ENCODE peak calls at places on chromosomes 5 and 9, in six cellular contexts. One of them, this sample, is unnamed.
A peak's percentile ranks its signal among the peaks of the same experiment; 100 is the strongest.

GRCh38 chr5:111854196-111854595 is 97.2 kb upstream of the NREP start:
- DNase-seq in left ventricle myocardium inferior: no peak
- DNase-seq in neural crest cell: no peak
- DNase-seq in RWPE1: no peak
- DNase-seq in choroid plexus epithelial cell: peak; percentile 14
- DNase-seq in dorsolateral prefrontal cortex: no peak
- DNase-seq in this sample: no peak

GRCh38 chr5:132008961-132009680 is 2.3 kb downstream of the ACSL6 start:
- DNase-seq in neural crest cell: no peak
- DNase-seq in RWPE1: peak; percentile 62
- DNase-seq in choroid plexus epithelial cell: no peak
- DNase-seq in dorsolateral prefrontal cortex: peak; percentile 38
- DNase-seq in left ventricle myocardium inferior: no peak
- DNase-seq in this sample: peak; percentile 31

GRCh38 chr9:72524820-72525539 is 3.6 kb downstream of the TMC1 start:
- DNase-seq in neural crest cell: no peak
- DNase-seq in left ventricle myocardium inferior: no peak
- DNase-seq in dorsolateral prefrontal cortex: no peak
- DNase-seq in choroid plexus epithelial cell: peak; percentile 95
- DNase-seq in RWPE1: peak; percentile 91
- DNase-seq in this sample: no peak

GRCh38 chr9:130266236-130267098 is 907 bp downstream of the HMCN2 start:
- DNase-seq in neural crest cell: no peak
- DNase-seq in RWPE1: no peak
- DNase-seq in left ventricle myocardium inferior: no peak
- DNase-seq in dorsolateral prefrontal cortex: no peak
- DNase-seq in choroid plexus epithelial cell: no peak
- DNase-seq in this sample: peak; percentile 28

GRCh38 chr5:159660401-159660800 is 255.9 kb upstream of the ADRA1B start:
- DNase-seq in choroid plexus epithelial cell: peak; percentile 12
- DNase-seq in RWPE1: peak; percentile 86
- DNase-seq in left ventricle myocardium inferior: no peak
- DNase-seq in neural crest cell: no peak
- DNase-seq in dorsolateral prefrontal cortex: no peak
- DNase-seq in this sample: no peak

GRCh38 chr9:3008091-3008490 is 164.2 kb upstream of the PUM3 start:
- DNase-seq in dorsolateral prefrontal cortex: no peak
- DNase-seq in RWPE1: no peak
- DNase-seq in choroid plexus epithelial cell: no peak
- DNase-seq in left ventricle myocardium inferior: no peak
- DNase-seq in neural crest cell: no peak
- DNase-seq in this sample: no peak

GRCh38 chr5:154977409-154977808 is 36.1 kb upstream of the KIF4B start:
- DNase-seq in choroid plexus epithelial cell: peak; percentile 46
- DNase-seq in dorsolateral prefrontal cortex: no peak
- DNase-seq in left ventricle myocardium inferior: no peak
- DNase-seq in RWPE1: no peak
- DNase-seq in neural crest cell: no peak
- DNase-seq in this sample: no peak

GRCh38 chr5:10485142-10485795 is 43.6 kb downstream of the ROPN1L start:
- DNase-seq in neural crest cell: no peak
- DNase-seq in dorsolateral prefrontal cortex: no peak
- DNase-seq in RWPE1: no peak
- DNase-seq in choroid plexus epithelial cell: peak; percentile 99
- DNase-seq in left ventricle myocardium inferior: peak; percentile 65
- DNase-seq in this sample: peak; percentile 77

GRCh38 chr9:38619556-38620447 is 594 bp downstream of the ANKRD18A start:
- DNase-seq in dorsolateral prefrontal cortex: no peak
- DNase-seq in choroid plexus epithelial cell: no peak
- DNase-seq in RWPE1: no peak
- DNase-seq in left ventricle myocardium inferior: no peak
- DNase-seq in neural crest cell: peak; percentile 8
- DNase-seq in this sample: peak; percentile 80

GRCh38 chr5:83913593-83913992 is 192.9 kb upstream of the HAPLN1 start:
- DNase-seq in left ventricle myocardium inferior: no peak
- DNase-seq in neural crest cell: no peak
- DNase-seq in RWPE1: no peak
- DNase-seq in dorsolateral prefrontal cortex: no peak
- DNase-seq in choroid plexus epithelial cell: peak; percentile 40
- DNase-seq in this sample: no peak

GRCh38 chr9:32603914-32604852 is 31.2 kb upstream of the NDUFB6 start:
- DNase-seq in left ventricle myocardium inferior: no peak
- DNase-seq in dorsolateral prefrontal cortex: no peak
- DNase-seq in neural crest cell: no peak
- DNase-seq in RWPE1: peak; percentile 93
- DNase-seq in choroid plexus epithelial cell: peak; percentile 28
- DNase-seq in this sample: no peak

GRCh38 chr9:2621678-2622360 is at the start of gene VLDLR:
- DNase-seq in left ventricle myocardium inferior: peak; percentile 68
- DNase-seq in choroid plexus epithelial cell: no peak
- DNase-seq in dorsolateral prefrontal cortex: peak; percentile 56
- DNase-seq in neural crest cell: peak; percentile 42
- DNase-seq in RWPE1: peak; percentile 13
- DNase-seq in this sample: peak; percentile 79

GRCh38 chr5:153352685-153353219 is 137.7 kb upstream of the GRIA1 start:
- DNase-seq in RWPE1: peak; percentile 89
- DNase-seq in choroid plexus epithelial cell: no peak
- DNase-seq in neural crest cell: no peak
- DNase-seq in left ventricle myocardium inferior: no peak
- DNase-seq in dorsolateral prefrontal cortex: no peak
- DNase-seq in this sample: no peak

GRCh38 chr9:112366591-112366990 is 13.3 kb upstream of the HSDL2 start:
- DNase-seq in neural crest cell: no peak
- DNase-seq in dorsolateral prefrontal cortex: no peak
- DNase-seq in left ventricle myocardium inferior: no peak
- DNase-seq in RWPE1: no peak
- DNase-seq in choroid plexus epithelial cell: no peak
- DNase-seq in this sample: no peak

GRCh38 chr5:3126639-3127038 is 375.2 kb upstream of the IRX2 start:
- DNase-seq in RWPE1: no peak
- DNase-seq in dorsolateral prefrontal cortex: no peak
- DNase-seq in left ventricle myocardium inferior: no peak
- DNase-seq in choroid plexus epithelial cell: no peak
- DNase-seq in neural crest cell: no peak
- DNase-seq in this sample: peak; percentile 64

GRCh38 chr9:96203867-96204412 is 98.0 kb downstream of the HSD17B3 start:
- DNase-seq in dorsolateral prefrontal cortex: peak; percentile 39
- DNase-seq in neural crest cell: no peak
- DNase-seq in RWPE1: no peak
- DNase-seq in choroid plexus epithelial cell: no peak
- DNase-seq in left ventricle myocardium inferior: peak; percentile 20
- DNase-seq in this sample: no peak

GRCh38 chr5:40605295-40605958 is 74.3 kb upstream of the PTGER4 start:
- DNase-seq in left ventricle myocardium inferior: no peak
- DNase-seq in choroid plexus epithelial cell: peak; percentile 70
- DNase-seq in dorsolateral prefrontal cortex: no peak
- DNase-seq in neural crest cell: no peak
- DNase-seq in RWPE1: no peak
- DNase-seq in this sample: no peak

GRCh38 chr9:114275246-114275994 is 47.5 kb upstream of the ORM1 start:
- DNase-seq in left ventricle myocardium inferior: peak; percentile 11
- DNase-seq in dorsolateral prefrontal cortex: no peak
- DNase-seq in choroid plexus epithelial cell: no peak
- DNase-seq in RWPE1: peak; percentile 48
- DNase-seq in neural crest cell: no peak
- DNase-seq in this sample: peak; percentile 24

GRCh38 chr9:116499986-116500871 is 186.9 kb upstream of the TRIM32 start:
- DNase-seq in left ventricle myocardium inferior: no peak
- DNase-seq in dorsolateral prefrontal cortex: no peak
- DNase-seq in RWPE1: peak; percentile 58
- DNase-seq in choroid plexus epithelial cell: peak; percentile 97
- DNase-seq in neural crest cell: no peak
- DNase-seq in this sample: no peak

GRCh38 chr5:138986186-138986775 is 111.1 kb upstream of the LRRTM2 start:
- DNase-seq in choroid plexus epithelial cell: no peak
- DNase-seq in neural crest cell: no peak
- DNase-seq in left ventricle myocardium inferior: no peak
- DNase-seq in RWPE1: no peak
- DNase-seq in dorsolateral prefrontal cortex: no peak
- DNase-seq in this sample: no peak

GRCh38 chr5:1026700-1027621 is 18.4 kb downstream of the NKD2 start:
- DNase-seq in left ventricle myocardium inferior: peak; percentile 16
- DNase-seq in neural crest cell: no peak
- DNase-seq in dorsolateral prefrontal cortex: no peak
- DNase-seq in RWPE1: no peak
- DNase-seq in choroid plexus epithelial cell: no peak
- DNase-seq in this sample: peak; percentile 64

GRCh38 chr9:13532407-13532806 is 252.9 kb upstream of the MPDZ start:
- DNase-seq in left ventricle myocardium inferior: no peak
- DNase-seq in RWPE1: no peak
- DNase-seq in neural crest cell: no peak
- DNase-seq in choroid plexus epithelial cell: no peak
- DNase-seq in dorsolateral prefrontal cortex: no peak
- DNase-seq in this sample: no peak

GRCh38 chr5:125181159-125181558 is 434.7 kb upstream of the ZNF608 start:
- DNase-seq in RWPE1: no peak
- DNase-seq in neural crest cell: no peak
- DNase-seq in choroid plexus epithelial cell: no peak
- DNase-seq in dorsolateral prefrontal cortex: no peak
- DNase-seq in left ventricle myocardium inferior: no peak
- DNase-seq in this sample: no peak

GRCh38 chr5:68240196-68240595 is 24.6 kb downstream of the PIK3R1 start:
- DNase-seq in left ventricle myocardium inferior: no peak
- DNase-seq in choroid plexus epithelial cell: no peak
- DNase-seq in dorsolateral prefrontal cortex: no peak
- DNase-seq in RWPE1: no peak
- DNase-seq in neural crest cell: no peak
- DNase-seq in this sample: no peak

GRCh38 chr5:4411664-4412063 is 728.5 kb upstream of the ADAMTS16 start:
- DNase-seq in left ventricle myocardium inferior: no peak
- DNase-seq in RWPE1: no peak
- DNase-seq in neural crest cell: no peak
- DNase-seq in dorsolateral prefrontal cortex: no peak
- DNase-seq in choroid plexus epithelial cell: no peak
- DNase-seq in this sample: no peak
- TF ChIP-seq CTCF in left ventricle myocardium inferior: no peak
- TF ChIP-seq CTCF in RWPE1: no peak
- TF ChIP-seq CTCF in neural crest cell: no peak
- TF ChIP-seq CTCF in dorsolateral prefrontal cortex: no peak
- TF ChIP-seq CTCF in choroid plexus epithelial cell: no peak
- TF ChIP-seq CTCF in this sample: no peak

GRCh38 chr9:4297151-4297794 is 2.6 kb downstream of the GLIS3 start:
- DNase-seq in RWPE1: no peak
- DNase-seq in neural crest cell: peak; percentile 31
- DNase-seq in choroid plexus epithelial cell: peak; percentile 93
- DNase-seq in dorsolateral prefrontal cortex: peak; percentile 58
- DNase-seq in left ventricle myocardium inferior: peak; percentile 65
- DNase-seq in this sample: peak; percentile 79
- TF ChIP-seq CTCF in RWPE1: peak; percentile 65
- TF ChIP-seq CTCF in neural crest cell: peak; percentile 43
- TF ChIP-seq CTCF in choroid plexus epithelial cell: peak; percentile 68
- TF ChIP-seq CTCF in dorsolateral prefrontal cortex: peak; percentile 29
- TF ChIP-seq CTCF in left ventricle myocardium inferior: peak; percentile 51
- TF ChIP-seq CTCF in this sample: no peak

GRCh38 chr9:131800885-131801284 is 61.0 kb upstream of the RAPGEF1 start:
- DNase-seq in left ventricle myocardium inferior: no peak
- DNase-seq in dorsolateral prefrontal cortex: no peak
- DNase-seq in RWPE1: no peak
- DNase-seq in choroid plexus epithelial cell: no peak
- DNase-seq in neural crest cell: no peak
- DNase-seq in this sample: no peak

GRCh38 chr9:131803758-131804411 is 64.0 kb upstream of the RAPGEF1 start:
- DNase-seq in choroid plexus epithelial cell: no peak
- DNase-seq in neural crest cell: no peak
- DNase-seq in left ventricle myocardium inferior: no peak
- DNase-seq in dorsolateral prefrontal cortex: no peak
- DNase-seq in RWPE1: no peak
- DNase-seq in this sample: no peak

GRCh38 chr9:131799177-131799823 is 59.4 kb upstream of the RAPGEF1 start:
- DNase-seq in choroid plexus epithelial cell: peak; percentile 49
- DNase-seq in left ventricle myocardium inferior: peak; percentile 41
- DNase-seq in RWPE1: peak; percentile 77
- DNase-seq in neural crest cell: peak; percentile 86
- DNase-seq in dorsolateral prefrontal cortex: no peak
- DNase-seq in this sample: no peak

GRCh38 chr9:131800366-131800765 is 60.5 kb upstream of the RAPGEF1 start:
- DNase-seq in RWPE1: no peak
- DNase-seq in choroid plexus epithelial cell: no peak
- DNase-seq in neural crest cell: no peak
- DNase-seq in left ventricle myocardium inferior: no peak
- DNase-seq in dorsolateral prefrontal cortex: no peak
- DNase-seq in this sample: no peak

GRCh38 chr9:131801811-131802210 is 61.9 kb upstream of the RAPGEF1 start:
- DNase-seq in left ventricle myocardium inferior: no peak
- DNase-seq in dorsolateral prefrontal cortex: no peak
- DNase-seq in neural crest cell: peak; percentile 26
- DNase-seq in RWPE1: no peak
- DNase-seq in choroid plexus epithelial cell: no peak
- DNase-seq in this sample: no peak
- TF ChIP-seq CTCF in left ventricle myocardium inferior: no peak
- TF ChIP-seq CTCF in dorsolateral prefrontal cortex: no peak
- TF ChIP-seq CTCF in neural crest cell: no peak
- TF ChIP-seq CTCF in RWPE1: no peak
- TF ChIP-seq CTCF in choroid plexus epithelial cell: peak; percentile 14
- TF ChIP-seq CTCF in this sample: no peak

GRCh38 chr9:109248133-109248581 is 72.7 kb downstream of the EPB41L4B start:
- DNase-seq in RWPE1: no peak
- DNase-seq in choroid plexus epithelial cell: peak; percentile 27
- DNase-seq in dorsolateral prefrontal cortex: no peak
- DNase-seq in neural crest cell: no peak
- DNase-seq in left ventricle myocardium inferior: no peak
- DNase-seq in this sample: no peak
- TF ChIP-seq CTCF in RWPE1: no peak
- TF ChIP-seq CTCF in choroid plexus epithelial cell: peak; percentile 51
- TF ChIP-seq CTCF in dorsolateral prefrontal cortex: no peak
- TF ChIP-seq CTCF in neural crest cell: no peak
- TF ChIP-seq CTCF in left ventricle myocardium inferior: no peak
- TF ChIP-seq CTCF in this sample: no peak

This sample was measured in spleen.